ENCODE peak calls at places on chromosome 19, in seven cellular contexts. E is A549; W is HAP-1; L is RWPE1; P is stimulated activated CD4-positive, alpha-beta T cell treated with anti-CD3 and anti-CD28 coated beads, Interleukin-4, amount 100 ng/mL, for 48 hours; Q is NCI-H1105 treated with DMSO at 0.1 percent for 48 hours; K is fibroblast of the conjunctiva. V is an unnamed sample.

GRCh38 chr19:22601906-22602630 is 32.1 kb upstream of the ZNF492 start:
- DNase-seq in E (no peak), W (no peak), L (no peak), P (no peak), Q (no peak), K (no peak), V (no peak)

GRCh38 chr19:49567722-49568454 is 12.5 kb downstream of the NOSIP start:
- DNase-seq in E (no peak), W (peak; percentile 52), L (no peak), P (no peak), Q (no peak), K (peak; percentile 53), V (no peak)

GRCh38 chr19:36136975-36137686 is 2.7 kb upstream of the CAPNS1 start:
- DNase-seq in E (peak; percentile 96), W (no peak), L (peak; percentile 91), P (no peak), Q (peak; percentile 5), K (peak; percentile 63), V (no peak)

GRCh38 chr19:9323557-9323918 is 441 bp upstream of the ZNF559 start:
- DNase-seq in E (peak; percentile 14), W (peak; percentile 41), L (peak; percentile 44), P (peak; percentile 23), Q (peak; percentile 84), K (peak; percentile 65), V (peak; percentile 82)

GRCh38 chr19:4425531-4425930 is 23.1 kb downstream of the CHAF1A start:
- DNase-seq in E (no peak), W (no peak), L (no peak), P (no peak), Q (no peak), K (peak; percentile 41), V (no peak)

GRCh38 chr19:4815426-4816387 is 15.8 kb downstream of the TICAM1 start:
- DNase-seq in E (peak; percentile 91), W (peak; percentile 94), L (peak; percentile 98), P (peak; percentile 76), Q (peak; percentile 96), K (peak; percentile 81), V (peak; percentile 67)

GRCh38 chr19:13843104-13843921 is 33.6 kb upstream of the NANOS3 start:
- DNase-seq in E (no peak), W (peak; percentile 68), L (peak; percentile 88), P (no peak), Q (peak; percentile 26), K (no peak), V (no peak)

GRCh38 chr19:17766543-17767131 is 15.4 kb downstream of the FCHO1 start:
- DNase-seq in E (peak; percentile 64), W (peak; percentile 87), L (peak; percentile 71), P (no peak), Q (peak; percentile 76), K (peak; percentile 75), V (peak; percentile 40)

GRCh38 chr19:21947775-21948174 is 63.0 kb downstream of the ZNF208 start:
- DNase-seq in E (no peak), W (no peak), L (no peak), P (no peak), Q (no peak), K (no peak), V (no peak)

GRCh38 chr19:1672038-1672768 is 19.8 kb upstream of the TCF3 start:
- DNase-seq in E (peak; percentile 31), W (peak; percentile 26), L (peak; percentile 54), P (peak; percentile 36), Q (peak; percentile 21), K (peak; percentile 13), V (no peak)